ENCODE peak calls at places on chromosomes 12 and 14, in ten cellular contexts. O is foreskin keratinocyte; F is heart left ventricle; W is left colon; T is stimulated activated naive CD8-positive, alpha-beta T cell treated with anti-CD3 and anti-CD28 coated beads, Interleukin-15, amount 100 ng/mL, for 72 hours; I is sciatic nerve; N is activated naive CD4-positive, alpha-beta T cell treated with anti-CD3 and anti-CD28 coated beads, Interleukin-2, amount 50 U/mL, for 72 hours; G is activated CD8-positive, alpha-beta T cell treated with anti-CD3 and anti-CD28 coated beads for 36 hours; Z is Right ventricle myocardium superior; X is A549. Y is an unnamed sample.

GRCh38 chr12:109613611-109614455 is 40.2 kb downstream of the MVK start:
- ATAC-seq in O (no peak), F (no peak), W (no peak), T (no peak), I (no peak), N (no peak), G (no peak), Z (no peak), X (no peak), Y (no peak)

GRCh38 chr12:112191840-112192321 is 66.5 kb downstream of the TRAFD1 start:
- ATAC-seq in O (peak), F (peak), W (no peak), T (no peak), I (peak), N (no peak), G (no peak), Z (peak), X (no peak), Y (no peak)

GRCh38 chr14:61470261-61470953 is 149.0 kb downstream of the PRKCH start:
- ATAC-seq in O (peak), F (no peak), W (no peak), T (no peak), I (peak), N (no peak), G (no peak), Z (no peak), X (peak), Y (no peak)

GRCh38 chr12:89880695-89881350 is 172.2 kb upstream of the ATP2B1 start:
- ATAC-seq in O (no peak), F (no peak), W (peak), T (peak), I (no peak), N (peak), G (peak), Z (no peak), X (no peak), Y (no peak)

GRCh38 chr12:108047130-108047550 is 81.9 kb upstream of the WSCD2 start:
- ATAC-seq in O (no peak), F (no peak), W (no peak), T (no peak), I (peak), N (no peak), G (no peak), Z (peak), X (no peak), Y (peak)

GRCh38 chr14:51869426-51870113 is 9.2 kb downstream of the GNG2 start:
- ATAC-seq in O (no peak), F (no peak), W (no peak), T (peak), I (no peak), N (peak), G (peak), Z (no peak), X (no peak), Y (no peak)

GRCh38 chr12:68233498-68233897 is 7.9 kb upstream of the IL26 start:
- ATAC-seq in O (no peak), F (no peak), W (no peak), T (no peak), I (no peak), N (no peak), G (no peak), Z (no peak), X (no peak), Y (no peak)

GRCh38 chr14:101008631-101009336 is 105.3 kb upstream of the RTL1 start:
- ATAC-seq in O (no peak), F (no peak), W (no peak), T (no peak), I (no peak), N (no peak), G (no peak), Z (no peak), X (no peak), Y (no peak)

GRCh38 chr14:93994919-93995682 is 2.0 kb upstream of the CCDC197 start:
- ATAC-seq in O (peak), F (peak), W (no peak), T (peak), I (peak), N (peak), G (peak), Z (peak), X (peak), Y (peak)

GRCh38 chr14:78253986-78254385 is 83.8 kb downstream of the NRXN3 start:
- ATAC-seq in O (peak), F (no peak), W (no peak), T (peak), I (no peak), N (peak), G (peak), Z (no peak), X (peak), Y (no peak)

GRCh38 chr12:14564336-14564959 is 3.2 kb downstream of the PLBD1 start:
- ATAC-seq in O (peak), F (no peak), W (no peak), T (no peak), I (no peak), N (no peak), G (no peak), Z (no peak), X (no peak), Y (no peak)

GRCh38 chr12:83197483-83197914 is 510.8 kb downstream of the TMTC2 start:
- ATAC-seq in O (no peak), F (no peak), W (no peak), T (no peak), I (no peak), N (no peak), G (no peak), Z (no peak), X (no peak), Y (no peak)

GRCh38 chr14:67987596-67987995 is 168.0 kb downstream of the RAD51B start:
- ATAC-seq in O (no peak), F (no peak), W (no peak), T (no peak), I (peak), N (no peak), G (no peak), Z (peak), X (no peak), Y (no peak)

GRCh38 chr14:62206456-62206855 is 444.2 kb downstream of the SNAPC1 start:
- ATAC-seq in O (peak), F (no peak), W (no peak), T (no peak), I (no peak), N (no peak), G (no peak), Z (no peak), X (no peak), Y (no peak)

GRCh38 chr14:75725481-75725880 is 64.4 kb downstream of the TTLL5 start:
- ATAC-seq in O (no peak), F (peak), W (no peak), T (no peak), I (peak), N (no peak), G (no peak), Z (peak), X (no peak), Y (no peak)

GRCh38 chr14:24366664-24367505 is 1.1 kb upstream of the NFATC4 start:
- ATAC-seq in O (peak), F (peak), W (peak), T (peak), I (peak), N (peak), G (peak), Z (peak), X (peak), Y (peak)

GRCh38 chr14:101905614-101906013 is 58.8 kb upstream of the DYNC1H1 start:
- ATAC-seq in O (no peak), F (no peak), W (no peak), T (no peak), I (no peak), N (peak), G (no peak), Z (no peak), X (peak), Y (no peak)

GRCh38 chr12:32921397-32921796 is 24.8 kb upstream of the PKP2 start:
- ATAC-seq in O (peak), F (no peak), W (no peak), T (no peak), I (no peak), N (no peak), G (no peak), Z (no peak), X (no peak), Y (no peak)

GRCh38 chr12:132593521-132593920 is 16.9 kb downstream of the LRCOL1 start:
- ATAC-seq in O (no peak), F (no peak), W (peak), T (no peak), I (peak), N (no peak), G (no peak), Z (no peak), X (no peak), Y (peak)

GRCh38 chr14:57405562-57405961 is 15.2 kb downstream of the NAA30 start:
- ATAC-seq in O (no peak), F (no peak), W (no peak), T (no peak), I (no peak), N (no peak), G (no peak), Z (no peak), X (no peak), Y (no peak)

GRCh38 chr12:64669270-64669842 is 59.1 kb downstream of the RASSF3 start:
- ATAC-seq in O (no peak), F (peak), W (peak), T (peak), I (peak), N (peak), G (peak), Z (peak), X (peak), Y (peak)

GRCh38 chr12:127745466-127746220 is 521.3 kb upstream of the TMEM132C start:
- ATAC-seq in O (no peak), F (no peak), W (no peak), T (no peak), I (no peak), N (no peak), G (no peak), Z (no peak), X (no peak), Y (no peak)

GRCh38 chr14:24992624-24993360 is 57.2 kb downstream of the STXBP6 start:
- ATAC-seq in O (no peak), F (no peak), W (no peak), T (no peak), I (no peak), N (peak), G (peak), Z (no peak), X (no peak), Y (no peak)

GRCh38 chr12:123097521-123098084 is 53.3 kb downstream of the PITPNM2 start:
- ATAC-seq in O (no peak), F (peak), W (no peak), T (no peak), I (peak), N (no peak), G (no peak), Z (peak), X (no peak), Y (peak)

GRCh38 chr12:109982211-109982610 is 14.0 kb downstream of the GIT2 start:
- ATAC-seq in O (no peak), F (no peak), W (no peak), T (no peak), I (no peak), N (no peak), G (no peak), Z (no peak), X (no peak), Y (no peak)

GRCh38 chr12:76020731-76021672 is 10.6 kb downstream of the PHLDA1 start:
- ATAC-seq in O (peak), F (no peak), W (peak), T (peak), I (peak), N (peak), G (peak), Z (no peak), X (peak), Y (peak)

GRCh38 chr14:63787995-63788946 is 60.4 kb upstream of the SGPP1 start:
- ATAC-seq in O (peak), F (no peak), W (no peak), T (no peak), I (peak), N (no peak), G (no peak), Z (peak), X (peak), Y (no peak)

Y was measured in gastroesophageal sphincter.